ENCODE peak calls at places on chromosome 15, in seven cellular contexts. B, H, K, T, L, S and R are unnamed samples.

GRCh38 chr15:73985101-73985873 is 6.8 kb downstream of the STOML1 start:
- DNase-seq in T (no peak), S (no peak), L (no peak), K (no peak), H (peak), B (no peak), R (no peak)

GRCh38 chr15:63473999-63474809 is 30.2 kb upstream of the USP3 start:
- DNase-seq in H (no peak), T (peak), S (no peak), K (no peak), B (no peak), L (no peak), R (peak)

GRCh38 chr15:97902140-97902780 is 58.2 kb upstream of the ARRDC4 start:
- DNase-seq in S (no peak), L (no peak), K (no peak), B (no peak), H (no peak), T (no peak), R (peak)

GRCh38 chr15:100256096-100256984 is 85.4 kb downstream of the ADAMTS17 start:
- DNase-seq in K (no peak), S (no peak), T (peak), B (no peak), H (no peak), L (no peak), R (no peak)

GRCh38 chr15:101024111-101024695 is 105.0 kb downstream of the LRRK1 start:
- DNase-seq in K (no peak), H (peak), S (no peak), B (peak), L (no peak), T (peak), R (no peak)

GRCh38 chr15:80856400-80856799 is 77.2 kb downstream of the CEMIP start:
- DNase-seq in H (no peak), B (no peak), L (no peak), S (no peak), T (no peak), K (no peak), R (no peak)

GRCh38 chr15:38072507-38073277 is 138.3 kb downstream of the TMCO5A start:
- DNase-seq in B (peak), T (peak), L (peak), S (peak), K (peak), H (peak), R (peak)

GRCh38 chr15:87357608-87358007 is 898.9 kb downstream of the NTRK3 start:
- DNase-seq in T (no peak), S (no peak), K (no peak), H (no peak), L (no peak), B (no peak), R (no peak)

GRCh38 chr15:48176097-48176496 is 2.0 kb downstream of the MYEF2 start:
- DNase-seq in K (no peak), T (no peak), H (no peak), B (no peak), S (no peak), L (no peak), R (no peak)

GRCh38 chr15:34606545-34606944 is 23.1 kb upstream of the GOLGA8B start:
- DNase-seq in L (no peak), K (no peak), H (no peak), T (no peak), S (no peak), B (no peak), R (no peak)

GRCh38 chr15:85336870-85337269 is 43.5 kb upstream of the AKAP13 start:
- DNase-seq in S (no peak), T (no peak), H (no peak), K (no peak), B (no peak), L (no peak), R (no peak)

GRCh38 chr15:51731549-51732267 is 5.7 kb downstream of the LYSMD2 start:
- DNase-seq in H (no peak), K (no peak), B (no peak), L (no peak), T (no peak), S (no peak), R (no peak)

GRCh38 chr15:34436956-34437442 is 609 bp downstream of the GOLGA8A start:
- DNase-seq in S (peak), H (peak), T (peak), K (peak), L (no peak), B (peak), R (no peak)

DNA sequence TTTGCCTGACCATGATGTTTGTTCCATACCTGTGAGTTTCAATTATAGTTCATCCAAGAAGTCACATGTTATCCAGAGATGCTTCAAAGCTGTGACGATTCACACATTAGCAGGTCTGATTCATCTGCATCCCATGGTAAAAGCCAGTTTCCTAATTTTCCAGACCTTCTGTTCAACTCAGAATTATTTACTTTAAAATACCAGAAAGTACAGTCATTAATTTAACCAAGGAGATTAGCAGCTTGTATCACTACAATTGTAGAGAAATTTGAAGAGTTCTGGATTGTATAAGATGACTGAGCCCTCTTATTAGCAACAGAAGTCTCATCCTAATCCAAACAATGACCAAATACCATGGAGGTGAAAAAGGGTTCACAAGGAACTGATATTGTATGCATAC is 76.1 kb upstream of the THBS1 start:
- DNase-seq in T (no peak), H (no peak), L (no peak), S (no peak), K (no peak), B (no peak), R (peak)
- H3K27ac ChIP-seq in T (no peak), H (no peak), L (peak), S (no peak), K (no peak), B (no peak), R (no peak)

GRCh38 chr15:99095626-99096025 is 9.3 kb upstream of the SYNM start:
- DNase-seq in L (no peak), T (no peak), S (no peak), B (no peak), H (no peak), K (no peak), R (no peak)

GRCh38 chr15:99096173-99096893 is 8.5 kb upstream of the SYNM start:
- DNase-seq in T (no peak), H (no peak), S (no peak), B (no peak), K (no peak), L (no peak), R (no peak)

GRCh38 chr15:99097441-99098410 is 7.2 kb upstream of the SYNM start:
- DNase-seq in L (no peak), B (no peak), K (no peak), S (no peak), H (no peak), T (no peak), R (no peak)

GRCh38 chr15:99098426-99098825 is 6.5 kb upstream of the SYNM start:
- DNase-seq in S (no peak), H (peak), T (no peak), K (no peak), B (no peak), L (no peak), R (no peak)

GRCh38 chr15:99096894-99097426 is 7.9 kb upstream of the SYNM start:
- DNase-seq in B (no peak), T (no peak), S (no peak), H (no peak), K (no peak), L (no peak), R (peak)
- H3K27ac ChIP-seq in B (no peak), T (no peak), S (peak), H (no peak), K (no peak), L (no peak), R (no peak)

GRCh38 chr15:29570121-29570930 is 251.9 kb downstream of the TJP1 start:
- DNase-seq in H (peak), T (no peak), L (no peak), K (no peak), B (no peak), S (no peak), R (no peak)
- H3K27ac ChIP-seq in H (no peak), T (no peak), L (no peak), K (no peak), B (no peak), S (no peak), R (no peak)

GRCh38 chr15:99169769-99170311 is 65.0 kb downstream of the SYNM start:
- DNase-seq in S (no peak), T (no peak), L (peak), H (no peak), B (peak), K (no peak), R (no peak)
- H3K27ac ChIP-seq in S (peak), T (no peak), L (peak), H (no peak), B (no peak), K (peak), R (no peak)

DNA sequence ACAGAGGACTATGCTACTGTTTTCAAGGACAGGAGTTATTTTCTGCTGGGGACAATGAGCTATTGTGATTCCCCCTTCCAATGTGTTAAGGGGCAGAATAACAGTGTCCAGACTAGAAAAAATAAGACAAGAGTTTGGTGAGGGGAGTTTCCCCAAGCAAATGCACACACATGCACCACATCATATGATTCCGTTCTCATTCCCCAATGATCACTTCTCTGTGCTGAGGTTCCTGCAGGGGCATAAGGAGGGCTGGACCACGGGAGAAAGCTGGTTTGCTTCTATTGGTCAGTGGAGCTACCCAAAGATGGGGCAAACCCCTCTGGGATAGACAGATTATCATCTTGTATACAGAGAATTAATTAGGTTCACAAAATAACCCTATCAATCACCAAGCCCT is 80.6 kb downstream of the RBPMS2 start:
- DNase-seq in B (no peak), H (no peak), T (no peak), K (no peak), S (no peak), L (no peak), R (no peak)
- H3K27ac ChIP-seq in B (peak), H (no peak), T (no peak), K (peak), S (peak), L (peak), R (no peak)

GRCh38 chr15:39230917-39231285 is 350.0 kb upstream of the THBS1 start:
- DNase-seq in T (no peak), B (no peak), S (no peak), L (no peak), K (no peak), H (no peak), R (no peak)
- H3K27ac ChIP-seq in T (no peak), B (no peak), S (no peak), L (no peak), K (no peak), H (no peak), R (no peak)

GRCh38 chr15:90011705-90012104 is 10.6 kb downstream of the ZNF710 start:
- DNase-seq in T (no peak), B (no peak), H (no peak), S (no peak), K (no peak), L (no peak), R (no peak)
- H3K27ac ChIP-seq in T (no peak), B (no peak), H (no peak), S (no peak), K (no peak), L (no peak), R (no peak)

GRCh38 chr15:66947471-66947870 is 117.9 kb upstream of the SMAD3 start:
- DNase-seq in B (no peak), L (no peak), T (no peak), K (no peak), S (no peak), H (no peak), R (no peak)

GRCh38 chr15:66951531-66951930 is 113.9 kb upstream of the SMAD3 start:
- DNase-seq in S (no peak), K (no peak), L (no peak), T (no peak), H (no peak), B (no peak), R (no peak)

GRCh38 chr15:66951976-66952375 is 113.4 kb upstream of the SMAD3 start:
- DNase-seq in L (no peak), T (no peak), S (no peak), H (no peak), K (no peak), B (no peak), R (no peak)

GRCh38 chr15:66948294-66948693 is 117.1 kb upstream of the SMAD3 start:
- DNase-seq in B (no peak), H (no peak), L (no peak), K (no peak), S (no peak), T (no peak), R (no peak)

GRCh38 chr15:66950114-66950513 is 115.3 kb upstream of the SMAD3 start:
- DNase-seq in T (no peak), B (no peak), K (no peak), H (no peak), S (no peak), L (no peak), R (no peak)
- H3K27ac ChIP-seq in T (no peak), B (no peak), K (no peak), H (no peak), S (no peak), L (no peak), R (no peak)